ENCODE peak calls at places on chromosomes 6 and 20, in four cellular contexts. O is HCT116, P is HepG2, D is WTC11. Q is an unnamed sample.

GRCh38 chr6:122494665-122495272 is 23.2 kb upstream of the SERINC1 start:
- DNase-seq in O (no peak), P (no peak), D (no peak), Q (no peak)

GRCh38 chr6:29451471-29452193 is 5.2 kb downstream of the OR11A1 start:
- DNase-seq in O (no peak), P (no peak), D (no peak), Q (no peak)

GRCh38 chr6:81911446-81911845 is 159.0 kb upstream of the TENT5A start:
- DNase-seq in O (no peak), P (no peak), D (no peak), Q (no peak)

GRCh38 chr20:5845686-5846651 is 95.8 kb downstream of the SHLD1 start:
- DNase-seq in O (no peak), P (no peak), D (no peak), Q (no peak)

GRCh38 chr20:37314617-37315292 is 25.3 kb downstream of the MANBAL start:
- DNase-seq in O (no peak), P (no peak), D (no peak), Q (no peak)

GRCh38 chr6:13873288-13874190 is 51.2 kb upstream of the RNF182 start:
- DNase-seq in O (peak; percentile 51), P (peak; percentile 69), D (peak; percentile 93), Q (peak; percentile 51)

GRCh38 chr20:37200926-37201826 is 21.8 kb upstream of the MROH8 start:
- DNase-seq in O (no peak), P (no peak), D (no peak), Q (no peak)

GRCh38 chr6:1915226-1915625 is 305.5 kb downstream of the FOXC1 start:
- DNase-seq in O (no peak), P (no peak), D (no peak), Q (no peak)

GRCh38 chr6:99458319-99458718 is 33.2 kb upstream of the PNISR start:
- DNase-seq in O (peak; percentile 45), P (peak; percentile 47), D (no peak), Q (peak; percentile 70)

GRCh38 chr6:153059311-153059710 is 56.8 kb upstream of the MTRF1L start:
- DNase-seq in O (no peak), P (no peak), D (no peak), Q (no peak)

GRCh38 chr6:35727206-35727934 is 9.5 kb upstream of the ARMC12 start:
- DNase-seq in O (no peak), P (peak; percentile 65), D (peak; percentile 78), Q (peak; percentile 88)

GRCh38 chr6:118810420-118811027 is 83.4 kb upstream of the ASF1A start:
- DNase-seq in O (no peak), P (no peak), D (no peak), Q (peak; percentile 74)

GRCh38 chr20:24782801-24783630 is 166.1 kb upstream of the CST7 start:
- DNase-seq in O (no peak), P (peak; percentile 24), D (peak; percentile 45), Q (no peak)

GRCh38 chr6:107812370-107812769 is 11.7 kb downstream of the SCML4 start:
- DNase-seq in O (no peak), P (no peak), D (no peak), Q (no peak)

GRCh38 chr20:20410678-20411077 is 42.8 kb downstream of the INSM1 start:
- DNase-seq in O (no peak), P (no peak), D (peak; percentile 48), Q (no peak)

GRCh38 chr6:75296811-75297779 is 12.5 kb upstream of the TMEM30A start:
- DNase-seq in O (peak; percentile 65), P (peak; percentile 57), D (no peak), Q (peak; percentile 74)

GRCh38 chr6:2818593-2818992 is 23.1 kb downstream of the SERPINB1 start:
- DNase-seq in O (no peak), P (no peak), D (no peak), Q (no peak)

GRCh38 chr20:41871063-41871462 is 252.9 kb upstream of the CHD6 start:
- DNase-seq in O (no peak), P (no peak), D (no peak), Q (no peak)

GRCh38 chr6:39688494-39688893 is 36.7 kb downstream of the KIF6 start:
- DNase-seq in O (no peak), P (no peak), D (no peak), Q (peak; percentile 82)

DNA sequence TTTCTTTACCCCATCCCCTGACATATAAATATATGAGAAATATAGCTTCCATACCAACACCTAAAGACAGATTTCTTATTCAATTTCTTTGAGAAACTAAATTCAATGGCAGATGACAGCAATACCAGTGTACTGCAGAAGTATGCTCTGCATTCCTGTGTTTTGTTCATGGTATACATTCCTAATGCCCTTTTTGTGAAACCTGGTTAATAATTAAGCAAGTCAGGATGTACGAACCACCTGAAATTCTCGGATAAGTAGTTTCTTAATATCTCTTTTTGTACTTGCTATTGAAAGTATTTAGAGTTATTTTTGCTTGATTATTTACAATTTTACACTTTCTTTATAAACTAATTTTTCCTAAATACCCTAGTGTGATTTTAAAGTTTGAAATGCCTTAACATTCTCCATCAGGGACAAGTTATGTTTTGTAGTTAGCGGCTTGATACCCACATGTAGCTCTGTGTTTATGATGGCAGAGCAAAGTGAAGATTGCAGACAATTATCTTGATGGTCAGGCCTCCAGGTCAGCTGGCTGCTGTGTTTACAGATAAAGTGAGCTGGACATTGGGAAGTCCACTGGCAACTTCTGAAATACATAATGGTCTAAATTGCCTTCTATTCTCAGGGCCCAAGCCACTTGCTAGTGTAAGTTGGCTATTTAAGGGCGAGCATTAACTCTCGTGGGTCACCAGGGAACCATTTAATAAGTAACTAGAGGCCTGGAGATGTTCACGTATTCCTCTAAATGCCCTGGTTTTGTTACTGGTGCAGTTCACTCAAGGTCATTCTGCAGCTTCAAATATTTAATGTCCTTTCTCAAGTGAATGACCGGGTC is 58.2 kb downstream of the PLCB1 start:
- DNase-seq in O (no peak), P (peak; percentile 91), D (no peak), Q (no peak)
- TF ChIP-seq CTCF in O (no peak), P (no peak), D (no peak), Q (no peak)

DNA sequence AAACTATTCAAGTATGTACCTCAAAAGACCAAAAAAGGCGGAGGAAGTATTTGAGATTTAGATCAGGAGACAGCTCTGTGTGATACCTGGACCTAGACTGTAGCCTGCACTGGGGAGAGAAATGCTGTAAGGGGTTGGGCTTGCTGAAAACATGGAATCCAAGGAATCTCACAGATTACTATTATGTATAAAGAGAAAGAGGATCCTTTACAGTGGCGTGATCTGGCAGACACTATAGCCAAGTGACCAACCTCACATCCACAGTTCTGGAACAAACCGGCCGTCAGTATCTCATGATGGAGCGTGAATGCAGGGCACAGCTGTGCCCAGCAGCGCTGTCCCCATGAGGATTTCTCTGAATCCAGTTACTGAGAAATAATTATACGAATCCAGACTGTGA is 12.2 kb downstream of the DDX27 start:
- DNase-seq in O (no peak), P (no peak), D (no peak), Q (no peak)
- TF ChIP-seq MAX in O (no peak), P (no peak), D (no peak), Q (no peak)

DNA sequence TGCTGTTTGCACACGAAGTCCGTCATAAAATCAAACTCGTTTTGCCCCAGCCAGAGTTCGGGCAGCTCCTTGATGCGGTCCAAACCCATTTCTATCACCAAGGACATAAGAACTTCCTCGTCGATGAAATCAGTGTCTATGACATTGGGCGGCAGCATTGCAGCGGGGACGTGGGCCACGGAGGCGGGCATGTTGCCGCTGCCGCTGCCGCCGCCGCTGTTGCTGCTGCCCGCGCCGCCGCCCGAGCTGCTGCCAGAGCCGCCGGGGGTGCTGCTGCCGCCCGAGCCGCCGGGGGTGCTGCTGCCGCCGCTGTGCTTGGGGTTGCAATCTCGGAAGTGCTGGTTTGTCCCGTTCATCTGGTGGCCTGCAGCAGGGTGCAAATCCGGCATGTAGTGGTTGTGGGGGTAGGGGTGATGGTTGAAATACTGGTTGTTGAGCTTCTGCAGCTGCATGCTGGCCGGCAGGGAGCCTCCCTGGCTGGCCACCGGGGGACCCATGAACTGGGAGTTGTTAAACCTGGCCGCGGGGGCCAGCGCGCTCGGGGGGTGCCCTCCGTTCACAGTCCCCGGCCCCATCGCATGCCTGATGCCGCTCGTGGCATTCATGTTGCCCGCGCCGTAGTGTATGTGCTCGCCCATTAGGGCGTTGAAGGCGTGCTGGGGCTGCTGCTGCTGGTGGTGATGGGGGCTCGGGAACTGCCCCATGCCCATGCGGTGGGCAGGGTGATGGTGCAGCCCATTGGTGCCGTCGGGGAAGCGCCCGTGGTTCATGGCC is 1.1 kb downstream of the CITED2 start:
- DNase-seq in O (no peak), P (peak; percentile 50), D (peak; percentile 55), Q (peak; percentile 81)
- TF ChIP-seq CTCF in O (no peak), P (peak; percentile 70), D (peak; percentile 19), Q (no peak)

GRCh38 chr20:62548483-62548882 is 72.7 kb upstream of the GATA5 start:
- DNase-seq in O (no peak), P (no peak), D (no peak), Q (peak; percentile 66)

GRCh38 chr20:62546606-62547005 is 70.8 kb upstream of the GATA5 start:
- DNase-seq in O (no peak), P (no peak), D (no peak), Q (no peak)

GRCh38 chr20:62545901-62546525 is 70.2 kb upstream of the GATA5 start:
- DNase-seq in O (no peak), P (no peak), D (no peak), Q (no peak)

GRCh38 chr20:62549029-62549428 is 73.2 kb upstream of the GATA5 start:
- DNase-seq in O (no peak), P (no peak), D (no peak), Q (peak; percentile 31)

DNA sequence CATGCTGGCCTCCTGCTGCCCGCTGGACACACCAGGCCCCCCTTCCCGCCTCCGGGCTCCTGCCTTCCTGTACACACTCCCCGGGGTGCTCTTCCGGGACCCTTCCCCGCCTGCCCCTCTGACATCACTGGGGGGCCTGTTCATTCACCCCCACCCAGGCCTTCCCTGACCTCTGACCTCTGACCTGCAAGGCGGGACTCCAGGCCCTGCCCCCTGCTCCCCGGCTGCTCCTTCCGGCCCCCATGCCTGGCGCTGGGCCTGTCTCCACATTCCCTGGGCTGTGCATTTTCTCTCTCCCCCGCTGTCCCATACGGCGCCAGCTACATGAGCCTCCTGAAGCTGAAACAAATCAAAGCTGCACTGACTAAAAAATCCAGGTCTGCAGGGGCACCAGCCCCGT is 71.6 kb upstream of the GATA5 start:
- DNase-seq in O (no peak), P (no peak), D (no peak), Q (no peak)
- TF ChIP-seq MAX in O (no peak), P (no peak), D (no peak), Q (no peak)